ENCODE peak calls at places on chromosomes 13 and 19, in ten cellular contexts. S, J, N, B, H, L, U, K, E and Z are unnamed samples.

GRCh38 chr13:25840931-25841330 is 210.9 kb downstream of the SHISA2 start:
- DNase-seq in S (no peak), J (no peak), N (no peak), B (no peak), H (no peak), L (no peak), U (no peak), K (no peak), E (no peak), Z (no peak)

GRCh38 chr19:13621413-13621812 is 115.1 kb upstream of the CACNA1A start:
- DNase-seq in S (no peak), J (no peak), N (no peak), B (no peak), H (no peak), L (peak; percentile 64), U (peak; percentile 98), K (no peak), E (peak; percentile 11), Z (no peak)

GRCh38 chr19:38569368-38569983 is 48.3 kb downstream of the MAP4K1 start:
- DNase-seq in S (no peak), J (no peak), N (no peak), B (no peak), H (no peak), L (no peak), U (no peak), K (no peak), E (no peak), Z (no peak)

GRCh38 chr13:38821753-38822551 is 135.1 kb downstream of the FREM2 start:
- DNase-seq in S (no peak), J (no peak), N (no peak), B (no peak), H (no peak), L (no peak), U (peak; percentile 91), K (no peak), E (no peak), Z (no peak)

GRCh38 chr13:42707596-42707995 is 73.8 kb upstream of the FAM216B start:
- DNase-seq in S (no peak), J (no peak), N (no peak), B (no peak), H (no peak), L (peak; percentile 64), U (peak; percentile 7), K (no peak), E (no peak), Z (no peak)

GRCh38 chr13:41812851-41813250 is 148.1 kb downstream of the VWA8 start:
- DNase-seq in S (no peak), J (no peak), N (no peak), B (no peak), H (no peak), L (no peak), U (no peak), K (no peak), E (no peak), Z (no peak)

GRCh38 chr19:6278740-6279619 is 795 bp downstream of the MLLT1 start:
- DNase-seq in S (no peak), J (no peak), N (no peak), B (no peak), H (no peak), L (no peak), U (no peak), K (no peak), E (no peak), Z (no peak)

GRCh38 chr13:113220877-113221276 is 11.5 kb downstream of the CUL4A start:
- DNase-seq in S (peak; percentile 54), J (peak; percentile 44), N (no peak), B (no peak), H (peak; percentile 44), L (no peak), U (no peak), K (no peak), E (no peak), Z (no peak)

GRCh38 chr19:43640424-43640757 is 741 bp upstream of the CADM4 start:
- DNase-seq in S (no peak), J (no peak), N (no peak), B (no peak), H (no peak), L (no peak), U (no peak), K (no peak), E (no peak), Z (no peak)

GRCh38 chr19:48868196-48868886 is at the start of gene PLEKHA4:
- DNase-seq in S (peak; percentile 86), J (peak; percentile 81), N (no peak), B (no peak), H (peak; percentile 81), L (peak; percentile 71), U (peak; percentile 54), K (peak; percentile 76), E (peak; percentile 29), Z (peak; percentile 56)

GRCh38 chr19:17021793-17022590 is 4.6 kb downstream of the CPAMD8 start:
- DNase-seq in S (no peak), J (no peak), N (no peak), B (no peak), H (no peak), L (peak; percentile 80), U (peak; percentile 92), K (peak; percentile 30), E (no peak), Z (peak; percentile 74)

GRCh38 chr13:97976551-97977375 is 23.3 kb downstream of the IPO5 start:
- DNase-seq in S (no peak), J (peak; percentile 19), N (no peak), B (no peak), H (peak; percentile 36), L (no peak), U (peak; percentile 20), K (no peak), E (no peak), Z (no peak)

GRCh38 chr19:12786950-12787349 is 4.3 kb upstream of the JUNB start:
- DNase-seq in S (no peak), J (no peak), N (no peak), B (no peak), H (no peak), L (no peak), U (no peak), K (no peak), E (no peak), Z (no peak)

GRCh38 chr19:11578342-11579142 is 1.1 kb upstream of the ACP5 start:
- DNase-seq in S (peak; percentile 42), J (peak; percentile 62), N (no peak), B (peak; percentile 24), H (peak; percentile 46), L (peak; percentile 33), U (no peak), K (peak; percentile 65), E (peak; percentile 42), Z (peak; percentile 72)

GRCh38 chr19:50812474-50812873 is 11.1 kb downstream of the KLK1 start:
- DNase-seq in S (no peak), J (no peak), N (no peak), B (no peak), H (no peak), L (no peak), U (no peak), K (no peak), E (no peak), Z (no peak)

DNA sequence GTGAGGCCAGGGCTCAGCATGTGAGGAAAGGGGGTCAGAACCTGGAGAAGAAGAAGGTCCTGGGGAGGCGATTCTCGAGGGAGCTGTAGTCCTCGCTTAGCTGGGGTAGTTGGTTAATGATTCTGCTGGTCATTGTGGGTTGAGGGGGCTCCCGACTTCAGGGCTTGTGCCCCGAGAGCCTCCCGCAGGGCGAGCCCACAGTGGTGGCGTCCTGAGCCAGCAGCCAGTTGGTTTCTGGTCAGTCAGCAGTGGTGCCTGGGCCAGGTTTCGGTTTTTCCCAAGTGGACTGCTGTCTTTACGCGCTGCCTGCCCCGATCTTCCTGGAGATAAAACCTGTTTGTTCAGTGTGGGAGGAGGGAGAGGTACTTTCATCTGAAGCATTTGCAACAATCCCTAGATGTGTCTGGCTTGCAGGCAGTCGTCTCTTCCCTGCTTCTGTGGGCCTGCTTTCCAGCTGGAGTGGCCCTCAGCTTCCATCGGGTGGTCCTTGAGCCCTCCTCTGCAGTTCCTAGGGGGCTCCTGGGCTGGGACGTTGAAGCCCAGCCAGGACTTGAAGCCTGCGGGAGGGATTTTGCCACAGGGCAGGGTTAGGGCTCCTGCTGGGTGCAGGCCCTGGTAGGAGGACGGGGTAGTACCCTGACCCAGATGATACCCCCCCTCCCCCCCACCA is 3.2 kb downstream of the PTBP1 start:
- DNase-seq in S (no peak), J (peak; percentile 18), N (no peak), B (no peak), H (no peak), L (peak; percentile 63), U (peak; percentile 80), K (no peak), E (peak; percentile 76), Z (no peak)
- H3K4me1 ChIP-seq in S (peaks cover 88% of the 10 kb centered on the region), J (peaks cover 71% of the 10 kb centered on the region), N (peaks cover 50% of the 10 kb centered on the region), B (peaks cover 61% of the 10 kb centered on the region), H (peaks cover 55% of the 10 kb centered on the region), L (peaks cover 37% of the 10 kb centered on the region), U (peaks cover 39% of the 10 kb centered on the region), K (peaks cover 64% of the 10 kb centered on the region), E (peaks cover 13% of the 10 kb centered on the region), Z (peaks cover 21% of the 10 kb centered on the region)

GRCh38 chr13:20227288-20227687 is 4.8 kb downstream of the GJB6 start:
- DNase-seq in S (no peak), J (no peak), N (no peak), B (no peak), H (no peak), L (no peak), U (no peak), K (no peak), E (no peak), Z (no peak)
- H3K4me1 ChIP-seq in S (peaks cover 11% of the 10 kb centered on the region), J (peaks cover 8% of the 10 kb centered on the region), N (no peaks in the 10 kb centered on the region), B (peaks cover 10% of the 10 kb centered on the region), H (no peaks in the 10 kb centered on the region), L (no peaks in the 10 kb centered on the region), U (peaks cover 5% of the 10 kb centered on the region), K (peaks cover 13% of the 10 kb centered on the region), E (no peaks in the 10 kb centered on the region), Z (peaks cover 6% of the 10 kb centered on the region)

GRCh38 chr19:40600086-40600917 is 867 bp upstream of the LTBP4 start:
- DNase-seq in S (peak; percentile 60), J (peak; percentile 75), N (no peak), B (no peak), H (peak; percentile 71), L (no peak), U (no peak), K (peak; percentile 58), E (no peak), Z (no peak)
- H3K4me1 ChIP-seq in S (peaks cover 82% of the 10 kb centered on the region), J (peaks cover 64% of the 10 kb centered on the region), N (peaks cover 53% of the 10 kb centered on the region), B (peaks cover 80% of the 10 kb centered on the region), H (peaks cover 56% of the 10 kb centered on the region), L (peaks cover 33% of the 10 kb centered on the region), U (peaks cover 49% of the 10 kb centered on the region), K (peaks cover 81% of the 10 kb centered on the region), E (peaks cover 17% of the 10 kb centered on the region), Z (peaks cover 4% of the 10 kb centered on the region)

GRCh38 chr19:3613765-3614661 is 7.3 kb upstream of the TBXA2R start:
- DNase-seq in S (no peak), J (no peak), N (no peak), B (no peak), H (peak; percentile 9), L (no peak), U (no peak), K (no peak), E (no peak), Z (no peak)
- H3K4me1 ChIP-seq in S (peaks cover 34% of the 10 kb centered on the region), J (peaks cover 18% of the 10 kb centered on the region), N (no peaks in the 10 kb centered on the region), B (no peaks in the 10 kb centered on the region), H (peaks cover 4% of the 10 kb centered on the region), L (peaks cover under 1% of the 10 kb centered on the region), U (no peaks in the 10 kb centered on the region), K (peaks cover 33% of the 10 kb centered on the region), E (no peaks in the 10 kb centered on the region), Z (no peaks in the 10 kb centered on the region)